ENCODE peak calls at places on chromosomes 1 and 21, in five cellular contexts. M is SK-N-SH, K is tibial nerve, H is A549, V is stomach. Z is an unnamed sample.

GRCh38 chr21:27101533-27101932 is 134.6 kb upstream of the ADAMTS5 start:
- DNase-seq in K (no peak), H (no peak), V (no peak), M (no peak), Z (no peak)

GRCh38 chr1:204451352-204452124 is 39.9 kb upstream of the PPP1R15B start:
- DNase-seq in V (peak; percentile 50), H (no peak), M (no peak), K (no peak), Z (no peak)

GRCh38 chr1:54172614-54173312 is 20.0 kb upstream of the CDCP2 start:
- DNase-seq in H (no peak), V (no peak), M (no peak), K (no peak), Z (no peak)

GRCh38 chr1:3115275-3116149 is 46.5 kb downstream of the PRDM16 start:
- DNase-seq in H (no peak), M (no peak), K (no peak), V (no peak), Z (no peak)

GRCh38 chr21:28439852-28440251 is 552.8 kb downstream of the LTN1 start:
- DNase-seq in M (no peak), H (no peak), K (no peak), V (no peak), Z (no peak)

GRCh38 chr21:45607021-45607921 is 36.3 kb upstream of the PCBP3 start:
- DNase-seq in H (peak; percentile 49), K (no peak), M (peak; percentile 63), V (no peak), Z (no peak)

GRCh38 chr21:37862536-37862935 is 53.7 kb downstream of the KCNJ6 start:
- DNase-seq in K (no peak), M (peak; percentile 35), H (peak; percentile 28), V (no peak), Z (no peak)

GRCh38 chr1:219587817-219588561 is 24.9 kb downstream of the ZC3H11B start:
- DNase-seq in K (no peak), V (no peak), H (no peak), M (peak; percentile 70), Z (no peak)

GRCh38 chr1:183780159-183780558 is 24.8 kb upstream of the RGL1 start:
- DNase-seq in K (no peak), M (no peak), H (no peak), V (no peak), Z (no peak)

GRCh38 chr1:29415861-29416260 is 179.5 kb downstream of the PTPRU start:
- DNase-seq in M (no peak), H (no peak), V (no peak), K (no peak), Z (no peak)

GRCh38 chr1:165298081-165298820 is 58.3 kb downstream of the LMX1A start:
- DNase-seq in V (no peak), M (no peak), K (no peak), H (no peak), Z (no peak)

GRCh38 chr1:165824269-165824643 is 3.2 kb upstream of the UCK2 start:
- DNase-seq in K (no peak), M (no peak), H (no peak), V (no peak), Z (no peak)

GRCh38 chr1:16152521-16153087 is 3.3 kb downstream of the EPHA2 start:
- DNase-seq in H (no peak), V (no peak), K (no peak), M (no peak), Z (no peak)

GRCh38 chr1:178189814-178190213 is 95.9 kb downstream of the RASAL2 start:
- DNase-seq in V (no peak), M (peak; percentile 57), H (peak; percentile 58), K (no peak), Z (no peak)

GRCh38 chr21:42739061-42739931 is 85.9 kb downstream of the PDE9A start:
- DNase-seq in V (no peak), M (no peak), K (no peak), H (no peak), Z (no peak)

GRCh38 chr1:3674100-3675094 is 22.1 kb downstream of the TP73 start:
- DNase-seq in V (no peak), H (no peak), K (no peak), M (no peak), Z (no peak)

GRCh38 chr1:205570796-205571537 is 60.8 kb downstream of the ELK4 start:
- DNase-seq in K (no peak), M (no peak), H (no peak), V (no peak), Z (no peak)

GRCh38 chr1:180283098-180283497 is 53.0 kb downstream of the LHX4 start:
- DNase-seq in H (no peak), K (no peak), V (no peak), M (no peak), Z (no peak)

GRCh38 chr1:206579747-206580437 is 32.4 kb downstream of the EIF2D start:
- DNase-seq in H (no peak), K (peak; percentile 29), V (peak; percentile 72), M (no peak), Z (no peak)

GRCh38 chr21:45294509-45295291 is 7.0 kb upstream of the POFUT2 start:
- DNase-seq in K (peak; percentile 62), V (peak; percentile 54), H (no peak), M (peak; percentile 25), Z (peak; percentile 96)

GRCh38 chr21:35484856-35485255 is 435.8 kb upstream of the RUNX1 start:
- DNase-seq in V (no peak), K (no peak), M (no peak), H (no peak), Z (no peak)

GRCh38 chr1:36847761-36848160 is 186.6 kb downstream of the GRIK3 start:
- DNase-seq in K (no peak), H (no peak), M (peak; percentile 68), V (no peak), Z (no peak)

GRCh38 chr1:24062221-24062620 is 49.7 kb downstream of the MYOM3 start:
- DNase-seq in V (no peak), K (no peak), M (no peak), H (no peak), Z (no peak)

GRCh38 chr1:43007377-43008105 is 48.9 kb upstream of the SLC2A1 start:
- DNase-seq in M (no peak), H (no peak), V (peak; percentile 29), K (no peak), Z (no peak)

GRCh38 chr1:246142320-246142893 is 364.7 kb downstream of the SMYD3 start:
- DNase-seq in M (no peak), K (no peak), H (peak; percentile 72), V (no peak), Z (no peak)

GRCh38 chr1:67146539-67146938 is 11.8 kb upstream of the C1orf141 start:
- DNase-seq in V (no peak), H (no peak), K (no peak), M (no peak), Z (no peak)

GRCh38 chr1:119318466-119319309 is 49.9 kb upstream of the HAO2 start:
- DNase-seq in K (no peak), V (no peak), H (no peak), M (no peak), Z (no peak)

GRCh38 chr1:14095001-14095400 is 395.0 kb downstream of the PRDM2 start:
- DNase-seq in V (no peak), M (peak; percentile 26), K (no peak), H (no peak), Z (no peak)

GRCh38 chr1:57620589-57620988 is 196.7 kb upstream of the DAB1 start:
- DNase-seq in K (no peak), H (no peak), M (peak; percentile 67), V (no peak), Z (peak; percentile 22)

GRCh38 chr1:20248954-20249612 is 41.6 kb upstream of the VWA5B1 start:
- DNase-seq in V (no peak), H (no peak), K (no peak), M (no peak), Z (no peak)

GRCh38 chr1:59331686-59332085 is 34.8 kb downstream of the FGGY start:
- DNase-seq in M (no peak), V (no peak), H (no peak), K (no peak), Z (no peak)

GRCh38 chr1:22645936-22646335 is 2.5 kb downstream of the C1QC start:
- DNase-seq in K (no peak), M (no peak), H (no peak), V (no peak), Z (no peak)

GRCh38 chr1:99713006-99713405 is 53.4 kb downstream of the FRRS1 start:
- DNase-seq in K (no peak), V (no peak), H (no peak), M (no peak), Z (no peak)

DNA sequence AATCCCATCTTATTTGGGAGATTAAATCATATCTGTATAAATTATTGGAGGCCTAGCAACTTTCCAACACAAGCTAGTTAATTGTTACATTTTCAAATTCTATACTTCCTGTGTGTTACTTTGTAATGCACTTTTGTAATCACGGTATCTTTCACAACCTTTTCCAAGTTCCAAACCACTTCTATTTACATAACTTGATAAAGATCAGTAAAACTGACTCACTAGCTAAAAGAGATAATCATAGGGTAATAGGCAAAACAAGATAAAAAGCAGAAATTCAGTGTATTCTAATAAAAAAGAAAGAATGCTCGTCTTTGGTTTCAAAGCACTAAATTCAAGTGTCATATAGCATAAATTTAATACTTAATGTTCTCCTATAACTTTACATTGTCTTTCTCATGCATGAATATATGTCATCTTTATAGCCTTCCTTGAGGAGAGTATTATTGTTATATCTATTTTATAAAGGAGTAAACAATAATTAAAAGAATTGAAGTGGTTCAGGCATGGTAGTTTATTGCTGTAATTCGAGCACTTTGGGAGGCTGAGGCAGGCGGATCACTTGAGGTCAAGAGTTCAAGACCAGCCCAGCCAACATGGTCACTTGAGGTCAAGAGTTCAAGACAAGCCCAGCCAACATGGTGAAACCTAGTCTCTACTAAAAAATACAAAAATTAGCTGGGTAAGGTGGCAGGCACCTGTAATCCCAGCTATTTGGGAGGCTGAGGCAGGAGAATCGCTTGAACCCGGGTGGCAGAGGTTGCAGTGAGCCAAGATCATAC is 66.5 kb downstream of the RGS13 start:
- DNase-seq in H (peak; percentile 74), K (no peak), V (no peak), M (no peak), Z (no peak)
- TF ChIP-seq EP300 in H (peak; percentile 38), K (no peak), V (no peak), M (no peak), Z (no peak)

DNA sequence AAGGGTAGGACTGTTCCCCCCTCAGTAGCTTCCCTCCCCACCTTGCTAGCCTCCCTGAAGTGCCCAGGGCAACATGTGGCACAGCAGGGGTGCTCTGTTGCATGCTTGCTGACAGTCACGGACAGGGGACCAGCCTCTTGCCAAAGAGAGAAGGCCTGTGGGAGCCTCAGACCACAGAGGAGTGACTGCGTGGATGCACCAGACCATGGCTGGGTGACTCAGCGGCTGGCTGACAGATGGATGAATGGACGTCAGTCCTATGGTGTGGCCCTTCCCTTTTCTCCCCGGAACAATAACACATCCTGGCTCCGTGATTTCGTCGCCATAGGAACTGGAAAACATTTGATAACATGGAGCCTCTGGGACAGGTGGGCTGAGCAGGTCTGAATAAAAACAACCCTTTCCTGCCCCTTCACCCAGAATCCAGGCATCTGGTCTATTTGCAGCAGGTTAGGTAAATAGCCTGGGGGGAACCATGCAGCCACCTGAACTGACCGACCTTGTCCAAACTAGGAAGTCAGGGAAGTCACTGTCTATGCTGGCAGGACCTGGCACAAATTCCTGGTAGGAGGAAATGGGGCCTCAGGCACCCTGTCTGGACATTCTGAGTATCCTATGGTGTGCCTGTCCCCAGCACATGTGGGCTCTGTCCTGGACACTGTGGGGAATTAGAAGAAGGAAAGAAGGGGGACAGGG is 53.3 kb downstream of the NENF start:
- DNase-seq in V (peak; percentile 70), K (no peak), M (peak; percentile 39), H (peak; percentile 97), Z (no peak)
- TF ChIP-seq EP300 in V (no peak), K (no peak), M (no peak), H (peak; percentile 62), Z (no peak)

GRCh38 chr1:235075121-235075954 is 53.3 kb downstream of the TOMM20 start:
- DNase-seq in V (peak; percentile 78), M (no peak), K (peak; percentile 45), H (peak; percentile 90), Z (peak; percentile 78)
- TF ChIP-seq EP300 in V (no peak), M (no peak), K (no peak), H (peak; percentile 63), Z (peak; percentile 45)

GRCh38 chr1:9317591-9318331 is 25.1 kb downstream of the SPSB1 start:
- DNase-seq in M (no peak), K (no peak), H (peak; percentile 45), V (no peak), Z (peak; percentile 85)
- TF ChIP-seq EP300 in M (no peak), K (no peak), H (no peak), V (peak; percentile 44), Z (peak; percentile 76)